ENCODE peak calls at places on chromosome 21, in ten cellular contexts. One of them, this sample, is unnamed.

GRCh38 chr21:26115899-26116298 is 54.7 kb downstream of the APP start:
- DNase-seq in stimulated activated naive B cell treated with anti-CD40 and anti-IgM and Interleukin-4, amounts not matched to agents 10 μg/mL and 1 μg/mL and 100 μg/mL, for 72 hours: no peak
- DNase-seq in T47D: no peak
- DNase-seq in KG1: no peak
- DNase-seq in Caki2: no peak
- DNase-seq in GDM1: no peak
- DNase-seq in fibroblast of the conjunctiva: no peak
- DNase-seq in ascending aorta: no peak
- DNase-seq in IMR-90: peak; percentile 75
- DNase-seq in activated CD4-positive, alpha-beta T cell treated with anti-CD3 and anti-CD28 coated beads, Interleukin-2, amount 50 U/mL, for 48 hours: no peak
- DNase-seq in this sample: no peak

GRCh38 chr21:46441961-46442498 is 16.7 kb upstream of the DIP2A start:
- DNase-seq in ascending aorta: no peak
- DNase-seq in activated CD4-positive, alpha-beta T cell treated with anti-CD3 and anti-CD28 coated beads, Interleukin-2, amount 50 U/mL, for 48 hours: no peak
- DNase-seq in GDM1: no peak
- DNase-seq in fibroblast of the conjunctiva: no peak
- DNase-seq in stimulated activated naive B cell treated with anti-CD40 and anti-IgM and Interleukin-4, amounts not matched to agents 10 μg/mL and 1 μg/mL and 100 μg/mL, for 72 hours: no peak
- DNase-seq in T47D: no peak
- DNase-seq in IMR-90: no peak
- DNase-seq in Caki2: no peak
- DNase-seq in KG1: no peak
- DNase-seq in this sample: no peak

GRCh38 chr21:31124005-31124404 is 85.7 kb upstream of the KRTAP19-8 start:
- DNase-seq in GDM1: no peak
- DNase-seq in activated CD4-positive, alpha-beta T cell treated with anti-CD3 and anti-CD28 coated beads, Interleukin-2, amount 50 U/mL, for 48 hours: no peak
- DNase-seq in KG1: no peak
- DNase-seq in ascending aorta: no peak
- DNase-seq in T47D: no peak
- DNase-seq in fibroblast of the conjunctiva: no peak
- DNase-seq in IMR-90: no peak
- DNase-seq in Caki2: no peak
- DNase-seq in stimulated activated naive B cell treated with anti-CD40 and anti-IgM and Interleukin-4, amounts not matched to agents 10 μg/mL and 1 μg/mL and 100 μg/mL, for 72 hours: no peak
- DNase-seq in this sample: peak; percentile 3

GRCh38 chr21:37032877-37033471 is 26.5 kb downstream of the RIPPLY3 start:
- DNase-seq in ascending aorta: no peak
- DNase-seq in stimulated activated naive B cell treated with anti-CD40 and anti-IgM and Interleukin-4, amounts not matched to agents 10 μg/mL and 1 μg/mL and 100 μg/mL, for 72 hours: no peak
- DNase-seq in T47D: no peak
- DNase-seq in GDM1: no peak
- DNase-seq in KG1: no peak
- DNase-seq in fibroblast of the conjunctiva: peak; percentile 20
- DNase-seq in activated CD4-positive, alpha-beta T cell treated with anti-CD3 and anti-CD28 coated beads, Interleukin-2, amount 50 U/mL, for 48 hours: no peak
- DNase-seq in Caki2: peak; percentile 74
- DNase-seq in IMR-90: peak; percentile 81
- DNase-seq in this sample: no peak

GRCh38 chr21:45872902-45873301 is 108.7 kb upstream of the COL6A1 start:
- DNase-seq in IMR-90: no peak
- DNase-seq in fibroblast of the conjunctiva: no peak
- DNase-seq in Caki2: no peak
- DNase-seq in T47D: no peak
- DNase-seq in stimulated activated naive B cell treated with anti-CD40 and anti-IgM and Interleukin-4, amounts not matched to agents 10 μg/mL and 1 μg/mL and 100 μg/mL, for 72 hours: no peak
- DNase-seq in ascending aorta: no peak
- DNase-seq in GDM1: no peak
- DNase-seq in activated CD4-positive, alpha-beta T cell treated with anti-CD3 and anti-CD28 coated beads, Interleukin-2, amount 50 U/mL, for 48 hours: no peak
- DNase-seq in KG1: no peak
- DNase-seq in this sample: no peak

GRCh38 chr21:15362458-15362857 is 297.7 kb upstream of the NRIP1 start:
- DNase-seq in fibroblast of the conjunctiva: no peak
- DNase-seq in Caki2: no peak
- DNase-seq in GDM1: no peak
- DNase-seq in stimulated activated naive B cell treated with anti-CD40 and anti-IgM and Interleukin-4, amounts not matched to agents 10 μg/mL and 1 μg/mL and 100 μg/mL, for 72 hours: no peak
- DNase-seq in T47D: no peak
- DNase-seq in IMR-90: no peak
- DNase-seq in KG1: no peak
- DNase-seq in activated CD4-positive, alpha-beta T cell treated with anti-CD3 and anti-CD28 coated beads, Interleukin-2, amount 50 U/mL, for 48 hours: no peak
- DNase-seq in ascending aorta: no peak
- DNase-seq in this sample: no peak

GRCh38 chr21:26570203-26570602 is 2.9 kb downstream of the CYYR1 start:
- DNase-seq in stimulated activated naive B cell treated with anti-CD40 and anti-IgM and Interleukin-4, amounts not matched to agents 10 μg/mL and 1 μg/mL and 100 μg/mL, for 72 hours: no peak
- DNase-seq in KG1: no peak
- DNase-seq in fibroblast of the conjunctiva: no peak
- DNase-seq in GDM1: no peak
- DNase-seq in T47D: no peak
- DNase-seq in IMR-90: no peak
- DNase-seq in activated CD4-positive, alpha-beta T cell treated with anti-CD3 and anti-CD28 coated beads, Interleukin-2, amount 50 U/mL, for 48 hours: no peak
- DNase-seq in Caki2: no peak
- DNase-seq in ascending aorta: no peak
- DNase-seq in this sample: no peak

GRCh38 chr21:39908265-39908923 is 41.2 kb downstream of the PCP4 start:
- DNase-seq in activated CD4-positive, alpha-beta T cell treated with anti-CD3 and anti-CD28 coated beads, Interleukin-2, amount 50 U/mL, for 48 hours: no peak
- DNase-seq in Caki2: no peak
- DNase-seq in ascending aorta: no peak
- DNase-seq in KG1: no peak
- DNase-seq in GDM1: no peak
- DNase-seq in IMR-90: no peak
- DNase-seq in fibroblast of the conjunctiva: no peak
- DNase-seq in stimulated activated naive B cell treated with anti-CD40 and anti-IgM and Interleukin-4, amounts not matched to agents 10 μg/mL and 1 μg/mL and 100 μg/mL, for 72 hours: no peak
- DNase-seq in T47D: no peak
- DNase-seq in this sample: no peak

GRCh38 chr21:42514883-42515228 is 1.2 kb downstream of the SLC37A1 start:
- DNase-seq in GDM1: no peak
- DNase-seq in activated CD4-positive, alpha-beta T cell treated with anti-CD3 and anti-CD28 coated beads, Interleukin-2, amount 50 U/mL, for 48 hours: no peak
- DNase-seq in ascending aorta: no peak
- DNase-seq in stimulated activated naive B cell treated with anti-CD40 and anti-IgM and Interleukin-4, amounts not matched to agents 10 μg/mL and 1 μg/mL and 100 μg/mL, for 72 hours: no peak
- DNase-seq in Caki2: no peak
- DNase-seq in KG1: no peak
- DNase-seq in T47D: no peak
- DNase-seq in fibroblast of the conjunctiva: no peak
- DNase-seq in IMR-90: no peak
- DNase-seq in this sample: no peak

GRCh38 chr21:41142051-41142795 is 25.7 kb upstream of the BACE2 start:
- DNase-seq in IMR-90: peak; percentile 47
- DNase-seq in T47D: peak; percentile 76
- DNase-seq in stimulated activated naive B cell treated with anti-CD40 and anti-IgM and Interleukin-4, amounts not matched to agents 10 μg/mL and 1 μg/mL and 100 μg/mL, for 72 hours: no peak
- DNase-seq in activated CD4-positive, alpha-beta T cell treated with anti-CD3 and anti-CD28 coated beads, Interleukin-2, amount 50 U/mL, for 48 hours: no peak
- DNase-seq in ascending aorta: no peak
- DNase-seq in GDM1: no peak
- DNase-seq in KG1: no peak
- DNase-seq in Caki2: no peak
- DNase-seq in fibroblast of the conjunctiva: no peak
- DNase-seq in this sample: no peak

GRCh38 chr21:37415938-37416337 is 49.4 kb downstream of the DYRK1A start:
- DNase-seq in fibroblast of the conjunctiva: no peak
- DNase-seq in ascending aorta: no peak
- DNase-seq in T47D: no peak
- DNase-seq in IMR-90: no peak
- DNase-seq in activated CD4-positive, alpha-beta T cell treated with anti-CD3 and anti-CD28 coated beads, Interleukin-2, amount 50 U/mL, for 48 hours: no peak
- DNase-seq in GDM1: no peak
- DNase-seq in stimulated activated naive B cell treated with anti-CD40 and anti-IgM and Interleukin-4, amounts not matched to agents 10 μg/mL and 1 μg/mL and 100 μg/mL, for 72 hours: no peak
- DNase-seq in Caki2: no peak
- DNase-seq in KG1: no peak
- DNase-seq in this sample: no peak

GRCh38 chr21:33412832-33413519 is 9.8 kb downstream of the IFNGR2 start:
- DNase-seq in ascending aorta: no peak
- DNase-seq in Caki2: peak; percentile 88
- DNase-seq in GDM1: no peak
- DNase-seq in activated CD4-positive, alpha-beta T cell treated with anti-CD3 and anti-CD28 coated beads, Interleukin-2, amount 50 U/mL, for 48 hours: no peak
- DNase-seq in stimulated activated naive B cell treated with anti-CD40 and anti-IgM and Interleukin-4, amounts not matched to agents 10 μg/mL and 1 μg/mL and 100 μg/mL, for 72 hours: peak; percentile 28
- DNase-seq in KG1: no peak
- DNase-seq in T47D: no peak
- DNase-seq in fibroblast of the conjunctiva: no peak
- DNase-seq in IMR-90: no peak
- DNase-seq in this sample: no peak

GRCh38 chr21:45513003-45513706 is 29.1 kb downstream of the SLC19A1 start:
- DNase-seq in activated CD4-positive, alpha-beta T cell treated with anti-CD3 and anti-CD28 coated beads, Interleukin-2, amount 50 U/mL, for 48 hours: no peak
- DNase-seq in Caki2: peak; percentile 60
- DNase-seq in T47D: peak; percentile 93
- DNase-seq in KG1: no peak
- DNase-seq in IMR-90: no peak
- DNase-seq in stimulated activated naive B cell treated with anti-CD40 and anti-IgM and Interleukin-4, amounts not matched to agents 10 μg/mL and 1 μg/mL and 100 μg/mL, for 72 hours: no peak
- DNase-seq in fibroblast of the conjunctiva: no peak
- DNase-seq in ascending aorta: no peak
- DNase-seq in GDM1: no peak
- DNase-seq in this sample: no peak

GRCh38 chr21:32826317-32827167 is 55.0 kb upstream of the PAXBP1 start:
- DNase-seq in activated CD4-positive, alpha-beta T cell treated with anti-CD3 and anti-CD28 coated beads, Interleukin-2, amount 50 U/mL, for 48 hours: peak; percentile 35
- DNase-seq in IMR-90: peak; percentile 63
- DNase-seq in Caki2: peak; percentile 27
- DNase-seq in fibroblast of the conjunctiva: peak; percentile 40
- DNase-seq in GDM1: peak; percentile 27
- DNase-seq in T47D: peak; percentile 33
- DNase-seq in KG1: no peak
- DNase-seq in ascending aorta: no peak
- DNase-seq in stimulated activated naive B cell treated with anti-CD40 and anti-IgM and Interleukin-4, amounts not matched to agents 10 μg/mL and 1 μg/mL and 100 μg/mL, for 72 hours: peak; percentile 5
- DNase-seq in this sample: peak; percentile 51

GRCh38 chr21:44438531-44439210 is 16.6 kb upstream of the LRRC3 start:
- DNase-seq in T47D: no peak
- DNase-seq in stimulated activated naive B cell treated with anti-CD40 and anti-IgM and Interleukin-4, amounts not matched to agents 10 μg/mL and 1 μg/mL and 100 μg/mL, for 72 hours: no peak
- DNase-seq in fibroblast of the conjunctiva: no peak
- DNase-seq in Caki2: no peak
- DNase-seq in activated CD4-positive, alpha-beta T cell treated with anti-CD3 and anti-CD28 coated beads, Interleukin-2, amount 50 U/mL, for 48 hours: no peak
- DNase-seq in GDM1: no peak
- DNase-seq in ascending aorta: no peak
- DNase-seq in IMR-90: no peak
- DNase-seq in KG1: no peak
- DNase-seq in this sample: no peak

GRCh38 chr21:30839304-30839703 is 9.7 kb upstream of the KRTAP7-1 start:
- DNase-seq in GDM1: no peak
- DNase-seq in stimulated activated naive B cell treated with anti-CD40 and anti-IgM and Interleukin-4, amounts not matched to agents 10 μg/mL and 1 μg/mL and 100 μg/mL, for 72 hours: no peak
- DNase-seq in KG1: no peak
- DNase-seq in fibroblast of the conjunctiva: no peak
- DNase-seq in activated CD4-positive, alpha-beta T cell treated with anti-CD3 and anti-CD28 coated beads, Interleukin-2, amount 50 U/mL, for 48 hours: peak; percentile 39
- DNase-seq in T47D: peak; percentile 57
- DNase-seq in IMR-90: no peak
- DNase-seq in ascending aorta: no peak
- DNase-seq in Caki2: peak; percentile 28
- DNase-seq in this sample: peak; percentile 8

GRCh38 chr21:39012314-39013230 is 170.7 kb downstream of the PSMG1 start:
- DNase-seq in Caki2: no peak
- DNase-seq in GDM1: no peak
- DNase-seq in T47D: no peak
- DNase-seq in ascending aorta: no peak
- DNase-seq in IMR-90: no peak
- DNase-seq in activated CD4-positive, alpha-beta T cell treated with anti-CD3 and anti-CD28 coated beads, Interleukin-2, amount 50 U/mL, for 48 hours: no peak
- DNase-seq in KG1: no peak
- DNase-seq in fibroblast of the conjunctiva: no peak
- DNase-seq in stimulated activated naive B cell treated with anti-CD40 and anti-IgM and Interleukin-4, amounts not matched to agents 10 μg/mL and 1 μg/mL and 100 μg/mL, for 72 hours: no peak
- DNase-seq in this sample: peak; percentile 16

GRCh38 chr21:36120304-36120902 is 14.5 kb upstream of the CBR3 start:
- DNase-seq in activated CD4-positive, alpha-beta T cell treated with anti-CD3 and anti-CD28 coated beads, Interleukin-2, amount 50 U/mL, for 48 hours: no peak
- DNase-seq in stimulated activated naive B cell treated with anti-CD40 and anti-IgM and Interleukin-4, amounts not matched to agents 10 μg/mL and 1 μg/mL and 100 μg/mL, for 72 hours: no peak
- DNase-seq in IMR-90: peak; percentile 8
- DNase-seq in fibroblast of the conjunctiva: no peak
- DNase-seq in Caki2: no peak
- DNase-seq in KG1: no peak
- DNase-seq in T47D: no peak
- DNase-seq in ascending aorta: no peak
- DNase-seq in GDM1: no peak
- DNase-seq in this sample: no peak

GRCh38 chr21:41712201-41712600 is 54.7 kb downstream of the RIPK4 start:
- DNase-seq in IMR-90: no peak
- DNase-seq in fibroblast of the conjunctiva: no peak
- DNase-seq in KG1: no peak
- DNase-seq in activated CD4-positive, alpha-beta T cell treated with anti-CD3 and anti-CD28 coated beads, Interleukin-2, amount 50 U/mL, for 48 hours: no peak
- DNase-seq in Caki2: no peak
- DNase-seq in ascending aorta: no peak
- DNase-seq in stimulated activated naive B cell treated with anti-CD40 and anti-IgM and Interleukin-4, amounts not matched to agents 10 μg/mL and 1 μg/mL and 100 μg/mL, for 72 hours: no peak
- DNase-seq in T47D: no peak
- DNase-seq in GDM1: no peak
- DNase-seq in this sample: no peak

GRCh38 chr21:14084068-14084501 is 126.7 kb downstream of the LIPI start:
- DNase-seq in ascending aorta: no peak
- DNase-seq in stimulated activated naive B cell treated with anti-CD40 and anti-IgM and Interleukin-4, amounts not matched to agents 10 μg/mL and 1 μg/mL and 100 μg/mL, for 72 hours: no peak
- DNase-seq in GDM1: no peak
- DNase-seq in fibroblast of the conjunctiva: no peak
- DNase-seq in T47D: no peak
- DNase-seq in Caki2: no peak
- DNase-seq in activated CD4-positive, alpha-beta T cell treated with anti-CD3 and anti-CD28 coated beads, Interleukin-2, amount 50 U/mL, for 48 hours: no peak
- DNase-seq in KG1: no peak
- DNase-seq in IMR-90: no peak
- DNase-seq in this sample: no peak

GRCh38 chr21:42746593-42747266 is 93.3 kb downstream of the PDE9A start:
- DNase-seq in ascending aorta: no peak
- DNase-seq in T47D: no peak
- DNase-seq in activated CD4-positive, alpha-beta T cell treated with anti-CD3 and anti-CD28 coated beads, Interleukin-2, amount 50 U/mL, for 48 hours: peak; percentile 41
- DNase-seq in Caki2: no peak
- DNase-seq in fibroblast of the conjunctiva: no peak
- DNase-seq in stimulated activated naive B cell treated with anti-CD40 and anti-IgM and Interleukin-4, amounts not matched to agents 10 μg/mL and 1 μg/mL and 100 μg/mL, for 72 hours: no peak
- DNase-seq in IMR-90: no peak
- DNase-seq in GDM1: peak; percentile 48
- DNase-seq in KG1: peak; percentile 22
- DNase-seq in this sample: no peak

GRCh38 chr21:30072496-30072895 is 94.1 kb downstream of the CLDN17 start:
- DNase-seq in Caki2: peak; percentile 40
- DNase-seq in ascending aorta: no peak
- DNase-seq in IMR-90: no peak
- DNase-seq in stimulated activated naive B cell treated with anti-CD40 and anti-IgM and Interleukin-4, amounts not matched to agents 10 μg/mL and 1 μg/mL and 100 μg/mL, for 72 hours: no peak
- DNase-seq in fibroblast of the conjunctiva: peak; percentile 32
- DNase-seq in KG1: no peak
- DNase-seq in GDM1: no peak
- DNase-seq in T47D: peak; percentile 2
- DNase-seq in activated CD4-positive, alpha-beta T cell treated with anti-CD3 and anti-CD28 coated beads, Interleukin-2, amount 50 U/mL, for 48 hours: no peak
- DNase-seq in this sample: peak; percentile 16

GRCh38 chr21:36282568-36283230 is 37.3 kb upstream of the MORC3 start:
- DNase-seq in KG1: no peak
- DNase-seq in activated CD4-positive, alpha-beta T cell treated with anti-CD3 and anti-CD28 coated beads, Interleukin-2, amount 50 U/mL, for 48 hours: no peak
- DNase-seq in fibroblast of the conjunctiva: no peak
- DNase-seq in stimulated activated naive B cell treated with anti-CD40 and anti-IgM and Interleukin-4, amounts not matched to agents 10 μg/mL and 1 μg/mL and 100 μg/mL, for 72 hours: no peak
- DNase-seq in GDM1: no peak
- DNase-seq in Caki2: no peak
- DNase-seq in T47D: no peak
- DNase-seq in IMR-90: peak; percentile 10
- DNase-seq in ascending aorta: no peak
- DNase-seq in this sample: no peak

GRCh38 chr21:46667191-46667734 is 31.8 kb downstream of the PRMT2 start:
- DNase-seq in ascending aorta: no peak
- DNase-seq in KG1: no peak
- DNase-seq in Caki2: no peak
- DNase-seq in GDM1: no peak
- DNase-seq in activated CD4-positive, alpha-beta T cell treated with anti-CD3 and anti-CD28 coated beads, Interleukin-2, amount 50 U/mL, for 48 hours: peak; percentile 40
- DNase-seq in T47D: peak; percentile 70
- DNase-seq in fibroblast of the conjunctiva: no peak
- DNase-seq in stimulated activated naive B cell treated with anti-CD40 and anti-IgM and Interleukin-4, amounts not matched to agents 10 μg/mL and 1 μg/mL and 100 μg/mL, for 72 hours: no peak
- DNase-seq in IMR-90: peak; percentile 16
- DNase-seq in this sample: no peak

This sample was measured in AML-193.